ENCODE peak calls at places on chromosomes 2 and 18, in six cellular contexts. One of them, this sample, is unnamed.
A peak's percentile ranks its signal among the peaks of the same experiment; 100 is the strongest.

GRCh38 chr2:73997813-73998212 is 13.1 kb downstream of the TET3 start:
- DNase-seq in HT-29: no peak
- DNase-seq in H9: peak; percentile 32
- DNase-seq in osteocyte: no peak
- DNase-seq in sigmoid colon: no peak
- DNase-seq in NCI-H1092: no peak
- DNase-seq in this sample: no peak

GRCh38 chr18:35415511-35416427 is 38.6 kb upstream of the ZNF396 start:
- DNase-seq in HT-29: no peak
- DNase-seq in sigmoid colon: no peak
- DNase-seq in NCI-H1092: no peak
- DNase-seq in H9: no peak
- DNase-seq in osteocyte: no peak
- DNase-seq in this sample: no peak

GRCh38 chr2:200172944-200173481 is 133.5 kb upstream of the SPATS2L start:
- DNase-seq in NCI-H1092: no peak
- DNase-seq in sigmoid colon: no peak
- DNase-seq in H9: no peak
- DNase-seq in HT-29: no peak
- DNase-seq in osteocyte: no peak
- DNase-seq in this sample: no peak

GRCh38 chr2:150486539-150487484 is 655 bp downstream of the RND3 start:
- DNase-seq in NCI-H1092: no peak
- DNase-seq in osteocyte: no peak
- DNase-seq in H9: peak; percentile 33
- DNase-seq in HT-29: peak; percentile 73
- DNase-seq in sigmoid colon: peak; percentile 80
- DNase-seq in this sample: peak; percentile 77

GRCh38 chr2:7795358-7796199 is 878.4 kb downstream of the RNF144A start:
- DNase-seq in HT-29: no peak
- DNase-seq in H9: no peak
- DNase-seq in sigmoid colon: no peak
- DNase-seq in osteocyte: no peak
- DNase-seq in NCI-H1092: peak; percentile 28
- DNase-seq in this sample: no peak

GRCh38 chr18:75810481-75810880 is 383.0 kb upstream of the SMIM21 start:
- DNase-seq in NCI-H1092: no peak
- DNase-seq in sigmoid colon: no peak
- DNase-seq in osteocyte: no peak
- DNase-seq in HT-29: no peak
- DNase-seq in H9: no peak
- DNase-seq in this sample: no peak

GRCh38 chr2:58545300-58546280 is 304.5 kb upstream of the FANCL start:
- DNase-seq in H9: no peak
- DNase-seq in osteocyte: no peak
- DNase-seq in NCI-H1092: no peak
- DNase-seq in sigmoid colon: no peak
- DNase-seq in HT-29: no peak
- DNase-seq in this sample: no peak

GRCh38 chr2:239690651-239691631 is 290.1 kb upstream of the HDAC4 start:
- DNase-seq in NCI-H1092: no peak
- DNase-seq in osteocyte: peak; percentile 85
- DNase-seq in H9: no peak
- DNase-seq in HT-29: no peak
- DNase-seq in sigmoid colon: no peak
- DNase-seq in this sample: peak; percentile 37

GRCh38 chr18:9629709-9630108 is 15.3 kb upstream of the PPP4R1 start:
- DNase-seq in H9: no peak
- DNase-seq in sigmoid colon: no peak
- DNase-seq in NCI-H1092: no peak
- DNase-seq in HT-29: no peak
- DNase-seq in osteocyte: no peak
- DNase-seq in this sample: no peak

GRCh38 chr18:24006731-24007308 is 7.7 kb upstream of the TTC39C start:
- DNase-seq in H9: no peak
- DNase-seq in HT-29: no peak
- DNase-seq in NCI-H1092: no peak
- DNase-seq in sigmoid colon: no peak
- DNase-seq in osteocyte: no peak
- DNase-seq in this sample: no peak

GRCh38 chr2:149739171-149739879 is 151.8 kb upstream of the MMADHC start:
- DNase-seq in sigmoid colon: no peak
- DNase-seq in H9: no peak
- DNase-seq in HT-29: no peak
- DNase-seq in NCI-H1092: no peak
- DNase-seq in osteocyte: no peak
- DNase-seq in this sample: no peak

GRCh38 chr2:88190808-88191721 is 20.9 kb downstream of the THNSL2 start:
- DNase-seq in sigmoid colon: no peak
- DNase-seq in osteocyte: no peak
- DNase-seq in H9: peak; percentile 82
- DNase-seq in NCI-H1092: peak; percentile 8
- DNase-seq in HT-29: peak; percentile 33
- DNase-seq in this sample: peak; percentile 89

GRCh38 chr2:128623776-128624424 is 305.2 kb upstream of the HS6ST1 start:
- DNase-seq in HT-29: no peak
- DNase-seq in osteocyte: no peak
- DNase-seq in NCI-H1092: no peak
- DNase-seq in H9: no peak
- DNase-seq in sigmoid colon: no peak
- DNase-seq in this sample: no peak

GRCh38 chr2:182642328-182642727 is 73.7 kb upstream of the DNAJC10 start:
- DNase-seq in NCI-H1092: no peak
- DNase-seq in HT-29: peak; percentile 60
- DNase-seq in H9: peak; percentile 71
- DNase-seq in sigmoid colon: peak; percentile 72
- DNase-seq in osteocyte: no peak
- DNase-seq in this sample: peak; percentile 86

GRCh38 chr2:148936857-148937450 is 61.9 kb downstream of the KIF5C start:
- DNase-seq in HT-29: peak; percentile 36
- DNase-seq in osteocyte: no peak
- DNase-seq in H9: no peak
- DNase-seq in NCI-H1092: no peak
- DNase-seq in sigmoid colon: no peak
- DNase-seq in this sample: no peak

GRCh38 chr2:234771985-234772774 is 179.6 kb upstream of the SH3BP4 start:
- DNase-seq in sigmoid colon: no peak
- DNase-seq in osteocyte: no peak
- DNase-seq in NCI-H1092: no peak
- DNase-seq in H9: no peak
- DNase-seq in HT-29: peak; percentile 80
- DNase-seq in this sample: no peak

GRCh38 chr2:151619337-151619989 is 114.8 kb downstream of the NEB start:
- DNase-seq in sigmoid colon: no peak
- DNase-seq in H9: no peak
- DNase-seq in osteocyte: no peak
- DNase-seq in HT-29: peak; percentile 17
- DNase-seq in NCI-H1092: no peak
- DNase-seq in this sample: no peak

GRCh38 chr18:11498821-11499220 is 110.6 kb upstream of the SLC35G4 start:
- DNase-seq in sigmoid colon: no peak
- DNase-seq in HT-29: no peak
- DNase-seq in H9: no peak
- DNase-seq in osteocyte: no peak
- DNase-seq in NCI-H1092: no peak
- DNase-seq in this sample: no peak

GRCh38 chr18:72470391-72470790 is 73.8 kb downstream of the CBLN2 start:
- DNase-seq in H9: no peak
- DNase-seq in NCI-H1092: no peak
- DNase-seq in sigmoid colon: no peak
- DNase-seq in HT-29: no peak
- DNase-seq in osteocyte: no peak
- DNase-seq in this sample: no peak

GRCh38 chr18:62716679-62717058 is 1.3 kb downstream of the PHLPP1 start:
- DNase-seq in sigmoid colon: peak; percentile 73
- DNase-seq in H9: peak; percentile 46
- DNase-seq in HT-29: peak; percentile 19
- DNase-seq in osteocyte: peak; percentile 87
- DNase-seq in NCI-H1092: peak; percentile 42
- DNase-seq in this sample: no peak

GRCh38 chr18:27604583-27604982 is 419.5 kb upstream of the CHST9 start:
- DNase-seq in osteocyte: no peak
- DNase-seq in H9: no peak
- DNase-seq in HT-29: no peak
- DNase-seq in NCI-H1092: no peak
- DNase-seq in sigmoid colon: no peak
- DNase-seq in this sample: no peak

GRCh38 chr2:170717991-170718589 is 3.0 kb downstream of the SP5 start:
- DNase-seq in NCI-H1092: no peak
- DNase-seq in H9: no peak
- DNase-seq in HT-29: no peak
- DNase-seq in sigmoid colon: no peak
- DNase-seq in osteocyte: no peak
- DNase-seq in this sample: peak; percentile 50

GRCh38 chr2:167689444-167689843 is 558.0 kb downstream of the STK39 start:
- DNase-seq in HT-29: peak; percentile 45
- DNase-seq in NCI-H1092: no peak
- DNase-seq in sigmoid colon: no peak
- DNase-seq in osteocyte: no peak
- DNase-seq in H9: peak; percentile 55
- DNase-seq in this sample: peak; percentile 74

GRCh38 chr2:120926463-120927165 is 190.9 kb downstream of the GLI2 start:
- DNase-seq in HT-29: no peak
- DNase-seq in sigmoid colon: no peak
- DNase-seq in NCI-H1092: no peak
- DNase-seq in H9: no peak
- DNase-seq in osteocyte: no peak
- DNase-seq in this sample: no peak

GRCh38 chr2:7071916-7072556 is 154.8 kb downstream of the RNF144A start:
- DNase-seq in sigmoid colon: no peak
- DNase-seq in osteocyte: no peak
- DNase-seq in HT-29: no peak
- DNase-seq in H9: no peak
- DNase-seq in NCI-H1092: no peak
- DNase-seq in this sample: no peak

GRCh38 chr2:204664708-204665121 is 119.4 kb downstream of the PARD3B start:
- DNase-seq in H9: no peak
- DNase-seq in sigmoid colon: no peak
- DNase-seq in osteocyte: no peak
- DNase-seq in HT-29: no peak
- DNase-seq in NCI-H1092: no peak
- DNase-seq in this sample: no peak

GRCh38 chr18:42442661-42443060 is 487.6 kb downstream of the PIK3C3 start:
- DNase-seq in HT-29: no peak
- DNase-seq in sigmoid colon: no peak
- DNase-seq in H9: no peak
- DNase-seq in NCI-H1092: no peak
- DNase-seq in osteocyte: no peak
- DNase-seq in this sample: no peak

GRCh38 chr18:10242922-10243680 is 211.3 kb upstream of the APCDD1 start:
- DNase-seq in sigmoid colon: no peak
- DNase-seq in H9: peak; percentile 37
- DNase-seq in NCI-H1092: no peak
- DNase-seq in osteocyte: no peak
- DNase-seq in HT-29: no peak
- DNase-seq in this sample: peak; percentile 53

GRCh38 chr2:234795974-234796690 is 155.7 kb upstream of the SH3BP4 start:
- DNase-seq in H9: no peak
- DNase-seq in sigmoid colon: no peak
- DNase-seq in HT-29: no peak
- DNase-seq in osteocyte: no peak
- DNase-seq in NCI-H1092: no peak
- DNase-seq in this sample: no peak

GRCh38 chr2:16013571-16013970 is 73.2 kb downstream of the MYCN start:
- DNase-seq in H9: no peak
- DNase-seq in NCI-H1092: no peak
- DNase-seq in HT-29: no peak
- DNase-seq in sigmoid colon: no peak
- DNase-seq in osteocyte: no peak
- DNase-seq in this sample: no peak

This sample was measured in endodermal cell.